ENCODE peak calls at places on chromosomes 4 and X, in six cellular contexts. W is dorsolateral prefrontal cortex, R is fibroblast of mammary gland, T is Calu3, I is A549, H is GM20000. Q is an unnamed sample.

GRCh38 chr4:83110222-83110945 is 4.1 kb downstream of the PLAC8 start:
- DNase-seq in T (peak), H (peak), W (peak), I (peak), R (peak), Q (peak)

GRCh38 chrX:22097295-22097694 is 65.2 kb downstream of the PHEX start:
- DNase-seq in W (no peak), H (no peak), R (peak), I (no peak), T (no peak), Q (peak)

GRCh38 chr4:142656178-142656577 is 189.9 kb downstream of the INPP4B start:
- DNase-seq in R (peak), T (peak), H (no peak), I (no peak), W (no peak), Q (peak)

GRCh38 chr4:164748375-164748774 is 5.6 kb upstream of the SMIM31 start:
- DNase-seq in T (no peak), R (peak), I (no peak), W (no peak), H (peak), Q (peak)

GRCh38 chr4:72505314-72505744 is 63.7 kb downstream of the ADAMTS3 start:
- DNase-seq in H (peak), W (no peak), R (peak), I (no peak), T (peak), Q (peak)

GRCh38 chr4:47109379-47109778 is 78.0 kb downstream of the GABRB1 start:
- DNase-seq in T (no peak), H (no peak), I (no peak), R (no peak), W (no peak), Q (no peak)

GRCh38 chrX:37608156-37608555 is 36.7 kb downstream of the LANCL3 start:
- DNase-seq in R (no peak), I (no peak), W (no peak), T (no peak), H (no peak), Q (no peak)

GRCh38 chrX:87392369-87392768 is 125.2 kb upstream of the KLHL4 start:
- DNase-seq in T (no peak), R (no peak), I (no peak), H (no peak), W (no peak), Q (no peak)

GRCh38 chr4:73066928-73067327 is 2.6 kb downstream of the COX18 start:
- DNase-seq in R (no peak), I (no peak), T (no peak), W (no peak), H (no peak), Q (no peak)

GRCh38 chrX:25131055-25131454 is 115.3 kb upstream of the ARX start:
- DNase-seq in I (peak), H (no peak), R (peak), W (no peak), T (no peak), Q (no peak)

GRCh38 chrX:34580069-34580468 is 77.0 kb downstream of the TMEM47 start:
- DNase-seq in H (no peak), I (no peak), R (no peak), T (no peak), W (no peak), Q (no peak)

GRCh38 chrX:34578237-34578636 is 78.8 kb downstream of the TMEM47 start:
- DNase-seq in W (no peak), T (peak), I (peak), H (no peak), R (peak), Q (peak)
- TF ChIP-seq CTCF in W (peak), T (no peak), I (peak), H (no peak), R (peak), Q (peak)

GRCh38 chr4:23135792-23136645 is 443.3 kb downstream of the GBA3 start:
- DNase-seq in I (peak), W (no peak), H (peak), R (peak), T (peak), Q (peak)
- TF ChIP-seq CTCF in I (peak), W (peak), H (peak), R (peak), T (no peak), Q (peak)

DNA sequence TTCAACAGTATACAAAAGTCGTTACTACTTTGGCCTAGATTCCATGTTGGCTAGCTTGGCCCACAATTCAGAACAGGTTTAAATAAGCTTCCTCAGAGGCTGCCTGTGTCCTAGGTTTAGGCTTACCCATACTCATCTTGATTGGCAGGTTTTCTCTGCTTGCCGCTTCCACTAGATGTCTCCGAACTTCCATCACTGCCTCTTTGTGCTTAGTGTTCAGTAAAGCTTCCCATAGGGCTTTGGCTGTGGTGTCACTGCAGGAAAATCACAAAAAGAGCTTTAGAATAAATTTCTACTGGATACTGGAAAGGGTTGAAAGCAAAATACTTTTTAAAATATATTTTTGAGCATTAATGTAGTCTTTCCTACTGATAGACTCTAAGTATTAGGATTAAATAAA is 52.4 kb downstream of the SCFD2 start:
- DNase-seq in T (no peak), R (peak), H (no peak), W (peak), I (peak), Q (peak)
- TF ChIP-seq CTCF in T (no peak), R (no peak), H (no peak), W (peak), I (peak), Q (peak)

GRCh38 chrX:134753185-134754008 is 95.1 kb upstream of the PLAC1 start:
- DNase-seq in R (peak), I (peak), H (no peak), T (no peak), W (no peak), Q (peak)
- TF ChIP-seq CTCF in R (peak), I (peak), H (no peak), T (no peak), W (no peak), Q (peak)

GRCh38 chr4:170721812-170722373 is 632.1 kb upstream of the AADAT start:
- DNase-seq in H (no peak), I (no peak), R (peak), W (no peak), T (no peak), Q (no peak)

GRCh38 chr4:170716868-170717267 is 627.1 kb upstream of the AADAT start:
- DNase-seq in I (no peak), W (no peak), R (peak), T (no peak), H (no peak), Q (peak)
- TF ChIP-seq CTCF in I (no peak), W (no peak), R (no peak), T (no peak), H (no peak), Q (no peak)

DNA sequence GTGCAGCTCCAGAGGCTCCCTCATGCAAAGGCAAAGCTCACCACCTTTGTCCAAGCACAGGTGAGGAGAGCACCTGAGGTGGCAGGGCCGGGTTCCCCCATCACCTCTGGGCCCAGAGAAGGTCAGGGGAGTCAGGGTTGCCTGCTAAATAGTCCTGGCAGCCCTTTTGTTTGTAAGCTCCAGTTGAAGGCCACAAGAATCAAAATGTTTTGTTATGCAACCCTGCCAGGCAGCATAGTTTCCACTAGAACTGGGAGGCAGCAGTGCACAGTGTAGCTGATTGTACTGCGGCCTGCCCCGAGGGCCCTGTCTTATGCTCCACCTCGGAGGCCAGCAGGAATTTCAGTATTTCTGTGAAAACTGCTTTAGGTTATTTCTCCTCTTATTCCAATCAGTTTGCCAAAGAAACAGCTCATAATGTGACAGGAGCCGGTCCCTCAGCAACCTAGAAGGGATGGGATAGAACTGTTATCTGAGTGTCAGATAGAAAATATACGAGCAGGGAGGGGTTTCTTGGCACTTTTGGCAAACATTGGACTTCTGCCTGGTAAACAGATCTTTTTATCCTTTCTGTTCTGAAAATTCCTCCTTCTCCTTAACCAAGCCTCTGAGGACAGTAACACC is 93.7 kb downstream of the LNX1 start:
- DNase-seq in W (no peak), H (no peak), R (peak), T (no peak), I (no peak), Q (peak)
- TF ChIP-seq CTCF in W (no peak), H (no peak), R (peak), T (no peak), I (no peak), Q (no peak)

DNA sequence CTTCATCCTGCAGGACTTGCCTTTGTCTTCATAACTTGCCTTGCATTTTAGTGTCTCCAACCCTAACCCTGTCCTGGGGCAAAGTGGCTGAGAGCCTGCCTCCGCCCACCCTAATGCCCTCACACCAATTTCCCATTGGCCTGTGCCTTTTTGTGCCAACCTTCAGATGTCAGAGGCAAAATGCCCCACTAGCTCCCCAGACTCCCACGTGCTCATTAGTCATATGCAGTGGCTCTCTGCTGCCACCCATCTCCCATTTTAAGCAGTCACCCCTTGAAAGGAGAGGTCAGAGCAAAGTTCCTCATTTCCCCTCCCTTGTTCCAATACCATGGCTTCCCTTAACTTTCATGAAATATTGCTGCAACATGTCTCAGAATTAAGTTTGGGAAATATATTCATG is 74.8 kb upstream of the PASD1 start:
- DNase-seq in R (no peak), H (peak), T (peak), W (no peak), I (peak), Q (no peak)
- TF ChIP-seq CTCF in R (no peak), H (no peak), T (no peak), W (no peak), I (no peak), Q (no peak)

DNA sequence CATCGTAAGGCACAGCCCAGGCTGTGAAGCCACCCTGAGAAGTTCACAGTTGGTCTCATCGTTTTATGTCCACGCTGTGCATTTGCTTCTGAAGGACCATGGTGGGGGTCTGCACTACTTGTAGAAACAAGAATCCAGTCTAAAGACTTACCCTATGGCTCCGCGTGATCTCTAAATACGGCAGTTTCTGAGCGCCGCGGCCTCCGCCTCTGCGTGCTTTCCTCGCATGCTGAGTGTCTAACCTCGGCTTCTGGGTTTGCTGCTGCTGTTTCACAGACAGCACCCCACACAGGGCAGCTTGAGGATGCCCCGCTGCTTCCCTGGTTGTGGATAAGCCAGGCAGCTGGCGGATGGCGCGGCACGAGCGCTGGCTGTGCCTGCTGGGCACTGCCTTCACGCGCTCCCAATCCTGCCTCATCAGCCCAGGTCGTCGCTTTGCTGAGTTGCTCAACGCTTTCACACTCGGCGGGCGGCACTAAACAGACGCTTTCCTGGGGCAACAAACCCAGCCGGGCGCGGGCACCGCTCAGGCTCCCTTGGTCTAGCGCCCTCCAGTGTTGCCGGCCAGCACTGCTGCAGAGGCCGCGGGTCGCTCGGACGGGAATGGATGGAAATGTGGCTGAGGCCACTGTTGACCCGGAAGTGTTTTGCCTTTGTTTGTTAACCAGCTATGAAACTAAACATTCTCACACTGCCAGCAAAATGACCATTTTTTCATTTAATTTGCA is 39.2 kb downstream of the FGFRL1 start:
- DNase-seq in T (no peak), I (no peak), R (no peak), W (no peak), H (no peak), Q (peak)
- TF ChIP-seq CTCF in T (no peak), I (no peak), R (no peak), W (peak), H (no peak), Q (peak)

GRCh38 chr4:7697821-7698220 is 241.8 kb downstream of the AFAP1 start:
- DNase-seq in W (no peak), T (no peak), R (no peak), I (no peak), H (no peak), Q (no peak)

GRCh38 chr4:7699825-7700224 is 239.8 kb downstream of the AFAP1 start:
- DNase-seq in R (no peak), I (no peak), W (no peak), T (no peak), H (no peak), Q (no peak)

GRCh38 chr4:7699040-7699439 is 240.6 kb downstream of the AFAP1 start:
- DNase-seq in R (peak), T (no peak), I (no peak), W (no peak), H (no peak), Q (peak)

GRCh38 chr4:7697326-7697725 is 242.3 kb downstream of the AFAP1 start:
- DNase-seq in W (no peak), H (no peak), R (no peak), T (no peak), I (no peak), Q (no peak)

GRCh38 chr4:7698586-7698985 is 241.1 kb downstream of the AFAP1 start:
- DNase-seq in W (no peak), I (no peak), R (peak), H (no peak), T (no peak), Q (peak)
- TF ChIP-seq CTCF in W (no peak), I (no peak), R (peak), H (no peak), T (no peak), Q (peak)

DNA sequence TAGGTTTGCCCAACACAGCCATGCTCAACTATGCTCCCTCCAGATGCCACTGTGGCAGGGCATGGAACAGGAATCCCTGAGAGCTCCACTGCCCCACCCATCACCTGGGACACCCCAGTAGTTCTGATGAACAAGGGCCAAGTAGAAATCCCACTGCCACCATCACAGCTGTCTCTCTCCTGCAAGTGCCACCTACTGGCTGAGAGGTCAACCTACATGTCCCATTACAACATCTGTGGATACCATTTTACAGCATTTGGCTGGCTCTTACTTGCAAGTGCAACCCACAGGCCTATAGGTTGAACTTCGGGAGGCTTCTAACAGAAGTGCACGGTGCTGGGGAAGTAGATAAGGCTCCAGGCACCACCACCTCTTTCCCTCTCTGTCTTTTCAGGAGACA is 142.5 kb downstream of the CXXC4 start:
- DNase-seq in T (no peak), I (no peak), R (no peak), W (no peak), H (no peak), Q (no peak)
- TF ChIP-seq CTCF in T (no peak), I (no peak), R (peak), W (no peak), H (peak), Q (peak)

Q was measured in cardiac fibroblast.